ENCODE peak calls at places on chromosome 3, in five cellular contexts. L is ELR; T is stimulated activated CD8-positive, alpha-beta memory T cell treated with anti-CD3 and anti-CD28 coated beads, Interleukin-7, amount 100 ng/mL, for 48 hours; V is cardiac muscle cell; C is progenitor cell of endocrine pancreas. Q is an unnamed sample.

GRCh38 chr3:114567774-114568173 is 273.9 kb downstream of the TIGIT start:
- DNase-seq in L (no peak), T (no peak), V (no peak), C (no peak), Q (no peak)

GRCh38 chr3:50572158-50572557 is 2.8 kb downstream of the HEMK1 start:
- DNase-seq in L (peak; percentile 62), T (peak; percentile 71), V (peak; percentile 75), C (peak; percentile 59), Q (peak; percentile 2)

GRCh38 chr3:179716811-179717210 is 64.0 kb downstream of the USP13 start:
- DNase-seq in L (peak; percentile 66), T (no peak), V (no peak), C (no peak), Q (no peak)

GRCh38 chr3:36911990-36912804 is 32.7 kb downstream of the TRANK1 start:
- DNase-seq in L (peak; percentile 68), T (no peak), V (no peak), C (no peak), Q (no peak)

GRCh38 chr3:54954019-54954418 is 26.2 kb upstream of the LRTM1 start:
- DNase-seq in L (peak; percentile 91), T (no peak), V (peak; percentile 77), C (no peak), Q (no peak)

GRCh38 chr3:162721736-162722135 is 1225.1 kb downstream of the OTOL1 start:
- DNase-seq in L (no peak), T (no peak), V (no peak), C (no peak), Q (no peak)

GRCh38 chr3:124768812-124769211 is 38.6 kb downstream of the UMPS start:
- DNase-seq in L (peak; percentile 39), T (peak; percentile 10), V (peak; percentile 68), C (no peak), Q (peak; percentile 41)

GRCh38 chr3:42473083-42473932 is 29.1 kb upstream of the VIPR1 start:
- DNase-seq in L (peak; percentile 51), T (no peak), V (peak; percentile 76), C (no peak), Q (no peak)

GRCh38 chr3:161989012-161989411 is 492.4 kb downstream of the OTOL1 start:
- DNase-seq in L (peak; percentile 41), T (no peak), V (no peak), C (no peak), Q (no peak)

GRCh38 chr3:192494176-192494575 is 233.2 kb downstream of the FGF12 start:
- DNase-seq in L (no peak), T (no peak), V (no peak), C (no peak), Q (no peak)

GRCh38 chr3:115062009-115062408 is 85.1 kb downstream of the ZBTB20 start:
- DNase-seq in L (no peak), T (no peak), V (peak; percentile 12), C (no peak), Q (no peak)

GRCh38 chr3:172102883-172103310 is 63.5 kb downstream of the FNDC3B start:
- DNase-seq in L (no peak), T (no peak), V (no peak), C (no peak), Q (no peak)

GRCh38 chr3:13866406-13866965 is 13.4 kb downstream of the WNT7A start:
- DNase-seq in L (no peak), T (peak; percentile 43), V (no peak), C (no peak), Q (no peak)

GRCh38 chr3:72661115-72661457 is 187.2 kb downstream of the SHQ1 start:
- DNase-seq in L (peak; percentile 78), T (no peak), V (no peak), C (no peak), Q (no peak)

GRCh38 chr3:102034639-102035038 is 185.3 kb downstream of the NFKBIZ start:
- DNase-seq in L (no peak), T (no peak), V (no peak), C (no peak), Q (no peak)

GRCh38 chr3:162295323-162295983 is 798.8 kb downstream of the OTOL1 start:
- DNase-seq in L (peak; percentile 98), T (no peak), V (peak; percentile 3), C (no peak), Q (no peak)

GRCh38 chr3:74119221-74119620 is 494.5 kb upstream of the PDZRN3 start:
- DNase-seq in L (no peak), T (no peak), V (no peak), C (no peak), Q (no peak)

GRCh38 chr3:42961633-42962032 is 17.5 kb upstream of the GASK1A start:
- DNase-seq in L (peak; percentile 64), T (no peak), V (peak; percentile 70), C (no peak), Q (peak; percentile 20)

GRCh38 chr3:45929042-45929679 is 14.1 kb upstream of the CXCR6 start:
- DNase-seq in L (peak; percentile 52), T (no peak), V (peak; percentile 51), C (peak; percentile 15), Q (no peak)

GRCh38 chr3:63278171-63278999 is at the start of gene SYNPR:
- DNase-seq in L (no peak), T (no peak), V (peak; percentile 11), C (peak; percentile 9), Q (no peak)

GRCh38 chr3:7543294-7543693 is 682.4 kb downstream of the GRM7 start:
- DNase-seq in L (no peak), T (no peak), V (no peak), C (no peak), Q (no peak)

GRCh38 chr3:129106866-129107565 is 14.6 kb downstream of the RAB43 start:
- DNase-seq in L (no peak), T (no peak), V (no peak), C (no peak), Q (no peak)

GRCh38 chr3:166013073-166013679 is 176.0 kb upstream of the BCHE start:
- DNase-seq in L (peak; percentile 65), T (no peak), V (peak; percentile 54), C (no peak), Q (no peak)

GRCh38 chr3:134419214-134419965 is 45.1 kb upstream of the AMOTL2 start:
- DNase-seq in L (no peak), T (no peak), V (no peak), C (peak; percentile 26), Q (no peak)

GRCh38 chr3:152235709-152236298 is 32.9 kb upstream of the MBNL1 start:
- DNase-seq in L (peak; percentile 73), T (no peak), V (no peak), C (no peak), Q (no peak)

GRCh38 chr3:195913382-195913781 is 5.0 kb upstream of the TNK2 start:
- DNase-seq in L (no peak), T (no peak), V (no peak), C (no peak), Q (no peak)

GRCh38 chr3:66405701-66406091 is 95.1 kb downstream of the LRIG1 start:
- DNase-seq in L (peak; percentile 87), T (no peak), V (no peak), C (no peak), Q (no peak)

GRCh38 chr3:115228266-115228665 is 81.2 kb upstream of the ZBTB20 start:
- DNase-seq in L (peak; percentile 17), T (no peak), V (no peak), C (no peak), Q (no peak)

GRCh38 chr3:132457301-132457700 is 40.0 kb downstream of the DNAJC13 start:
- DNase-seq in L (no peak), T (no peak), V (no peak), C (no peak), Q (no peak)

GRCh38 chr3:25441234-25441856 is 13.3 kb downstream of the RARB start:
- DNase-seq in L (no peak), T (no peak), V (no peak), C (no peak), Q (no peak)

Q was measured in NCI-H2107.